ENCODE peak calls at places on chromosomes 4 and X, in five cellular contexts. One of them, this sample, is unnamed.

GRCh38 chr4:120557372-120557771 is 365.2 kb downstream of the PRDM5 start:
- DNase-seq in activated effector memory CD4-positive, alpha-beta T cell treated with Interleukin-2 at 50 U/mL for 16 hours: no peak
- DNase-seq in brain microvascular endothelial cell: peak; percentile 38
- DNase-seq in AG10803: peak; percentile 3
- DNase-seq in WERI-Rb-1: no peak
- DNase-seq in this sample: no peak

GRCh38 chrX:23548164-23548563 is 119.1 kb upstream of the PRDX4 start:
- DNase-seq in activated effector memory CD4-positive, alpha-beta T cell treated with Interleukin-2 at 50 U/mL for 16 hours: no peak
- DNase-seq in brain microvascular endothelial cell: peak; percentile 28
- DNase-seq in AG10803: no peak
- DNase-seq in WERI-Rb-1: no peak
- DNase-seq in this sample: no peak

GRCh38 chrX:134172588-134173259 is 64.3 kb upstream of the CCDC160 start:
- DNase-seq in activated effector memory CD4-positive, alpha-beta T cell treated with Interleukin-2 at 50 U/mL for 16 hours: peak; percentile 4
- DNase-seq in brain microvascular endothelial cell: no peak
- DNase-seq in AG10803: no peak
- DNase-seq in WERI-Rb-1: no peak
- DNase-seq in this sample: no peak

GRCh38 chrX:133850414-133850813 is 135.0 kb downstream of the GPC3 start:
- DNase-seq in activated effector memory CD4-positive, alpha-beta T cell treated with Interleukin-2 at 50 U/mL for 16 hours: no peak
- DNase-seq in brain microvascular endothelial cell: no peak
- DNase-seq in AG10803: no peak
- DNase-seq in WERI-Rb-1: no peak
- DNase-seq in this sample: no peak

GRCh38 chr4:100295792-100296191 is 105.5 kb upstream of the DDIT4L start:
- DNase-seq in activated effector memory CD4-positive, alpha-beta T cell treated with Interleukin-2 at 50 U/mL for 16 hours: no peak
- DNase-seq in brain microvascular endothelial cell: peak; percentile 60
- DNase-seq in AG10803: peak; percentile 74
- DNase-seq in WERI-Rb-1: no peak
- DNase-seq in this sample: no peak

GRCh38 chr4:183758006-183758734 is 99.1 kb downstream of the TRAPPC11 start:
- DNase-seq in activated effector memory CD4-positive, alpha-beta T cell treated with Interleukin-2 at 50 U/mL for 16 hours: no peak
- DNase-seq in brain microvascular endothelial cell: no peak
- DNase-seq in AG10803: no peak
- DNase-seq in WERI-Rb-1: no peak
- DNase-seq in this sample: no peak

GRCh38 chr4:145830699-145831098 is 107.9 kb downstream of the ZNF827 start:
- DNase-seq in activated effector memory CD4-positive, alpha-beta T cell treated with Interleukin-2 at 50 U/mL for 16 hours: no peak
- DNase-seq in brain microvascular endothelial cell: no peak
- DNase-seq in AG10803: no peak
- DNase-seq in WERI-Rb-1: no peak
- DNase-seq in this sample: no peak

GRCh38 chr4:72326692-72327632 is 242.1 kb downstream of the ADAMTS3 start:
- DNase-seq in activated effector memory CD4-positive, alpha-beta T cell treated with Interleukin-2 at 50 U/mL for 16 hours: no peak
- DNase-seq in brain microvascular endothelial cell: no peak
- DNase-seq in AG10803: peak; percentile 61
- DNase-seq in WERI-Rb-1: peak; percentile 10
- DNase-seq in this sample: no peak

GRCh38 chrX:146831994-146832393 is 17.4 kb upstream of the CXorf51A start:
- DNase-seq in activated effector memory CD4-positive, alpha-beta T cell treated with Interleukin-2 at 50 U/mL for 16 hours: no peak
- DNase-seq in brain microvascular endothelial cell: no peak
- DNase-seq in AG10803: no peak
- DNase-seq in WERI-Rb-1: peak; percentile 5
- DNase-seq in this sample: no peak

GRCh38 chr4:26687728-26688127 is 103.8 kb downstream of the TBC1D19 start:
- DNase-seq in activated effector memory CD4-positive, alpha-beta T cell treated with Interleukin-2 at 50 U/mL for 16 hours: no peak
- DNase-seq in brain microvascular endothelial cell: peak; percentile 79
- DNase-seq in AG10803: peak; percentile 96
- DNase-seq in WERI-Rb-1: no peak
- DNase-seq in this sample: no peak

GRCh38 chrX:68454476-68455150 is 21.3 kb upstream of the OPHN1 start:
- DNase-seq in activated effector memory CD4-positive, alpha-beta T cell treated with Interleukin-2 at 50 U/mL for 16 hours: no peak
- DNase-seq in brain microvascular endothelial cell: no peak
- DNase-seq in AG10803: no peak
- DNase-seq in WERI-Rb-1: no peak
- DNase-seq in this sample: no peak

GRCh38 chrX:79161655-79162054 is 17.2 kb downstream of the GPR174 start:
- DNase-seq in activated effector memory CD4-positive, alpha-beta T cell treated with Interleukin-2 at 50 U/mL for 16 hours: peak; percentile 21
- DNase-seq in brain microvascular endothelial cell: no peak
- DNase-seq in AG10803: no peak
- DNase-seq in WERI-Rb-1: no peak
- DNase-seq in this sample: peak; percentile 19

GRCh38 chrX:114675365-114675764 is 91.5 kb downstream of the HTR2C start:
- DNase-seq in activated effector memory CD4-positive, alpha-beta T cell treated with Interleukin-2 at 50 U/mL for 16 hours: no peak
- DNase-seq in brain microvascular endothelial cell: no peak
- DNase-seq in AG10803: peak; percentile 83
- DNase-seq in WERI-Rb-1: no peak
- DNase-seq in this sample: no peak

GRCh38 chrX:136607236-136607635 is 40.7 kb upstream of the CD40LG start:
- DNase-seq in activated effector memory CD4-positive, alpha-beta T cell treated with Interleukin-2 at 50 U/mL for 16 hours: no peak
- DNase-seq in brain microvascular endothelial cell: no peak
- DNase-seq in AG10803: no peak
- DNase-seq in WERI-Rb-1: no peak
- DNase-seq in this sample: no peak

GRCh38 chrX:49221868-49222267 is 11.3 kb downstream of the CACNA1F start:
- DNase-seq in activated effector memory CD4-positive, alpha-beta T cell treated with Interleukin-2 at 50 U/mL for 16 hours: no peak
- DNase-seq in brain microvascular endothelial cell: no peak
- DNase-seq in AG10803: no peak
- DNase-seq in WERI-Rb-1: no peak
- DNase-seq in this sample: no peak

GRCh38 chr4:140130677-140131076 is 23.3 kb downstream of the MAML3 start:
- DNase-seq in activated effector memory CD4-positive, alpha-beta T cell treated with Interleukin-2 at 50 U/mL for 16 hours: no peak
- DNase-seq in brain microvascular endothelial cell: peak; percentile 69
- DNase-seq in AG10803: peak; percentile 58
- DNase-seq in WERI-Rb-1: no peak
- DNase-seq in this sample: no peak

GRCh38 chr4:121551271-121551670 is 145.5 kb downstream of the ANXA5 start:
- DNase-seq in activated effector memory CD4-positive, alpha-beta T cell treated with Interleukin-2 at 50 U/mL for 16 hours: no peak
- DNase-seq in brain microvascular endothelial cell: peak; percentile 12
- DNase-seq in AG10803: no peak
- DNase-seq in WERI-Rb-1: no peak
- DNase-seq in this sample: no peak

GRCh38 chrX:129876734-129877395 is 29.1 kb upstream of the UTP14A start:
- DNase-seq in activated effector memory CD4-positive, alpha-beta T cell treated with Interleukin-2 at 50 U/mL for 16 hours: no peak
- DNase-seq in brain microvascular endothelial cell: peak; percentile 3
- DNase-seq in AG10803: peak; percentile 69
- DNase-seq in WERI-Rb-1: peak; percentile 62
- DNase-seq in this sample: no peak

GRCh38 chrX:106917830-106918500 is 2.2 kb upstream of the CLDN2 start:
- DNase-seq in activated effector memory CD4-positive, alpha-beta T cell treated with Interleukin-2 at 50 U/mL for 16 hours: peak; percentile 2
- DNase-seq in brain microvascular endothelial cell: peak; percentile 43
- DNase-seq in AG10803: peak; percentile 34
- DNase-seq in WERI-Rb-1: no peak
- DNase-seq in this sample: no peak

GRCh38 chrX:9312922-9313867 is 151.7 kb upstream of the TBL1X start:
- DNase-seq in activated effector memory CD4-positive, alpha-beta T cell treated with Interleukin-2 at 50 U/mL for 16 hours: peak; percentile 54
- DNase-seq in brain microvascular endothelial cell: no peak
- DNase-seq in AG10803: no peak
- DNase-seq in WERI-Rb-1: peak; percentile 62
- DNase-seq in this sample: peak; percentile 67

GRCh38 chr4:111018231-111018630 is 395.4 kb upstream of the PITX2 start:
- DNase-seq in activated effector memory CD4-positive, alpha-beta T cell treated with Interleukin-2 at 50 U/mL for 16 hours: no peak
- DNase-seq in brain microvascular endothelial cell: no peak
- DNase-seq in AG10803: no peak
- DNase-seq in WERI-Rb-1: no peak
- DNase-seq in this sample: no peak

GRCh38 chr4:24991015-24991414 is 39.7 kb downstream of the LGI2 start:
- DNase-seq in activated effector memory CD4-positive, alpha-beta T cell treated with Interleukin-2 at 50 U/mL for 16 hours: no peak
- DNase-seq in brain microvascular endothelial cell: peak; percentile 34
- DNase-seq in AG10803: peak; percentile 66
- DNase-seq in WERI-Rb-1: no peak
- DNase-seq in this sample: no peak

GRCh38 chrX:2136848-2137247 is 363.9 kb downstream of the DHRSX start:
- DNase-seq in activated effector memory CD4-positive, alpha-beta T cell treated with Interleukin-2 at 50 U/mL for 16 hours: no peak
- DNase-seq in brain microvascular endothelial cell: no peak
- DNase-seq in AG10803: no peak
- DNase-seq in WERI-Rb-1: no peak
- DNase-seq in this sample: no peak

GRCh38 chr4:76470064-76470463 is 35.0 kb downstream of the SHROOM3 start:
- DNase-seq in activated effector memory CD4-positive, alpha-beta T cell treated with Interleukin-2 at 50 U/mL for 16 hours: no peak
- DNase-seq in brain microvascular endothelial cell: no peak
- DNase-seq in AG10803: no peak
- DNase-seq in WERI-Rb-1: no peak
- DNase-seq in this sample: no peak

GRCh38 chr4:113657834-113658233 is 103.7 kb downstream of the CAMK2D start:
- DNase-seq in activated effector memory CD4-positive, alpha-beta T cell treated with Interleukin-2 at 50 U/mL for 16 hours: no peak
- DNase-seq in brain microvascular endothelial cell: no peak
- DNase-seq in AG10803: no peak
- DNase-seq in WERI-Rb-1: no peak
- DNase-seq in this sample: no peak

GRCh38 chr4:96887857-96888256 is 1048.0 kb downstream of the PDHA2 start:
- DNase-seq in activated effector memory CD4-positive, alpha-beta T cell treated with Interleukin-2 at 50 U/mL for 16 hours: no peak
- DNase-seq in brain microvascular endothelial cell: no peak
- DNase-seq in AG10803: no peak
- DNase-seq in WERI-Rb-1: no peak
- DNase-seq in this sample: no peak

GRCh38 chr4:2843909-2844584 is 403 bp downstream of the ADD1 start:
- DNase-seq in activated effector memory CD4-positive, alpha-beta T cell treated with Interleukin-2 at 50 U/mL for 16 hours: no peak
- DNase-seq in brain microvascular endothelial cell: peak; percentile 14
- DNase-seq in AG10803: peak; percentile 23
- DNase-seq in WERI-Rb-1: peak; percentile 47
- DNase-seq in this sample: no peak

GRCh38 chr4:153651961-153652784 is 31.9 kb upstream of the TLR2 start:
- DNase-seq in activated effector memory CD4-positive, alpha-beta T cell treated with Interleukin-2 at 50 U/mL for 16 hours: no peak
- DNase-seq in brain microvascular endothelial cell: peak; percentile 50
- DNase-seq in AG10803: no peak
- DNase-seq in WERI-Rb-1: no peak
- DNase-seq in this sample: no peak

GRCh38 chrX:16786139-16786790 is at the start of gene TXLNG:
- DNase-seq in activated effector memory CD4-positive, alpha-beta T cell treated with Interleukin-2 at 50 U/mL for 16 hours: peak; percentile 91
- DNase-seq in brain microvascular endothelial cell: peak; percentile 100
- DNase-seq in AG10803: peak; percentile 98
- DNase-seq in WERI-Rb-1: peak; percentile 99
- DNase-seq in this sample: peak; percentile 85

GRCh38 chrX:71941771-71942170 is 31.1 kb downstream of the NHSL2 start:
- DNase-seq in activated effector memory CD4-positive, alpha-beta T cell treated with Interleukin-2 at 50 U/mL for 16 hours: no peak
- DNase-seq in brain microvascular endothelial cell: peak; percentile 47
- DNase-seq in AG10803: peak; percentile 70
- DNase-seq in WERI-Rb-1: no peak
- DNase-seq in this sample: no peak

GRCh38 chr4:39559641-39560040 is 32.4 kb upstream of the UGDH start:
- DNase-seq in activated effector memory CD4-positive, alpha-beta T cell treated with Interleukin-2 at 50 U/mL for 16 hours: no peak
- DNase-seq in brain microvascular endothelial cell: no peak
- DNase-seq in AG10803: peak; percentile 15
- DNase-seq in WERI-Rb-1: no peak
- DNase-seq in this sample: no peak

This sample was measured in T-helper 17 cell.